ENCODE peak calls at places on chromosomes 11 and 22, in ten cellular contexts. R is NCI-H1092 treated with DMSO at 0.1 percent for 48 hours; T is stimulated activated CD4-positive, alpha-beta T cell treated with anti-CD3 and anti-CD28 coated beads, Interleukin-12 subunit alpha, Interleukin-12 subunit beta, amount 100 ng/mL, for 48 hours; F is effector memory CD4-positive, alpha-beta T cell; B is AG20443; Y is effector CD4-positive, alpha-beta T cell; D is AG08395; P is activated CD4-positive, CD25-positive, alpha-beta regulatory T cell treated with anti-CD3 and anti-CD28 coated beads, Interleukin-2, amount 50 U/mL, for 16 hours; M is activated CD4-positive, alpha-beta T cell treated with anti-CD3 and anti-CD28 coated beads, Interleukin-2, amount 50 U/mL, for 1 hour; U is HCT116. K is an unnamed sample.

GRCh38 chr11:38446336-38446735 is 1848.3 kb upstream of the RAG2 start:
- DNase-seq in R (no peak), T (no peak), F (no peak), B (no peak), Y (no peak), D (no peak), P (no peak), M (no peak), U (no peak), K (no peak)

GRCh38 chr11:67282876-67283371 is 6.2 kb upstream of the ANKRD13D start:
- DNase-seq in R (no peak), T (no peak), F (no peak), B (no peak), Y (no peak), D (no peak), P (no peak), M (no peak), U (no peak), K (no peak)

GRCh38 chr11:30861506-30861905 is 275.4 kb upstream of the MPPED2 start:
- DNase-seq in R (no peak), T (no peak), F (no peak), B (no peak), Y (no peak), D (no peak), P (no peak), M (no peak), U (no peak), K (no peak)

GRCh38 chr22:29056472-29056871 is 5.2 kb downstream of the C22orf31 start:
- DNase-seq in R (no peak), T (no peak), F (no peak), B (no peak), Y (no peak), D (no peak), P (no peak), M (no peak), U (no peak), K (no peak)

GRCh38 chr11:46293616-46294015 is 16.2 kb downstream of the CREB3L1 start:
- DNase-seq in R (no peak), T (no peak), F (no peak), B (peak; percentile 83), Y (no peak), D (peak; percentile 87), P (no peak), M (no peak), U (no peak), K (no peak)

GRCh38 chr22:28771195-28771791 is 1.2 kb upstream of the CCDC117 start:
- DNase-seq in R (peak; percentile 56), T (no peak), F (no peak), B (no peak), Y (no peak), D (no peak), P (no peak), M (no peak), U (no peak), K (no peak)

GRCh38 chr11:105202422-105202821 is 62.9 kb upstream of the CARD18 start:
- DNase-seq in R (no peak), T (no peak), F (no peak), B (no peak), Y (no peak), D (no peak), P (no peak), M (no peak), U (no peak), K (no peak)

GRCh38 chr11:4065086-4065485 is 29.5 kb upstream of the RRM1 start:
- DNase-seq in R (no peak), T (no peak), F (no peak), B (no peak), Y (no peak), D (no peak), P (no peak), M (no peak), U (no peak), K (no peak)

GRCh38 chr22:39364646-39365405 is 15.0 kb downstream of the SYNGR1 start:
- DNase-seq in R (no peak), T (no peak), F (no peak), B (peak; percentile 57), Y (no peak), D (peak; percentile 60), P (no peak), M (no peak), U (no peak), K (no peak)

GRCh38 chr22:31490496-31490925 is 869 bp upstream of the EIF4ENIF1 start:
- DNase-seq in R (peak; percentile 50), T (peak; percentile 37), F (peak; percentile 50), B (peak; percentile 65), Y (peak; percentile 44), D (peak; percentile 67), P (no peak), M (peak; percentile 35), U (peak; percentile 22), K (peak; percentile 50)

GRCh38 chr11:73386026-73386425 is 9.8 kb downstream of the RELT start:
- DNase-seq in R (no peak), T (no peak), F (no peak), B (no peak), Y (no peak), D (no peak), P (no peak), M (no peak), U (no peak), K (no peak)

GRCh38 chr11:46242961-46243795 is 34.3 kb upstream of the CREB3L1 start:
- DNase-seq in R (peak; percentile 87), T (peak; percentile 83), F (peak; percentile 74), B (peak; percentile 99), Y (peak; percentile 76), D (peak; percentile 98), P (peak; percentile 73), M (peak; percentile 85), U (peak; percentile 91), K (peak; percentile 65)

GRCh38 chr22:21100149-21101032 is 54.6 kb downstream of the LRRC74B start:
- DNase-seq in R (no peak), T (no peak), F (no peak), B (peak; percentile 10), Y (no peak), D (peak; percentile 22), P (no peak), M (no peak), U (no peak), K (no peak)

GRCh38 chr22:44686873-44687600 is 15.0 kb upstream of the PRR5 start:
- DNase-seq in R (no peak), T (no peak), F (no peak), B (no peak), Y (no peak), D (peak; percentile 34), P (no peak), M (no peak), U (no peak), K (no peak)